ENCODE peak calls at places on chromosomes 12 and 14, in seven cellular contexts. I, O, Z, G, J, L and U are unnamed samples. For H3K27me3, the result is how much of the 10 kb centered on the place peaks cover.

GRCh38 chr14:64253672-64254071 is 40.5 kb downstream of the ESR2 start:
- DNase-seq in I (no peak), O (no peak), Z (no peak), G (peak), J (no peak), L (no peak), U (no peak)

GRCh38 chr12:12839886-12840285 is 26.7 kb downstream of the DDX47 start:
- DNase-seq in I (peak), O (no peak), Z (peak), G (peak), J (peak), L (peak), U (no peak)

GRCh38 chr12:68530965-68531364 is 79.7 kb upstream of the RAP1B start:
- DNase-seq in I (no peak), O (no peak), Z (no peak), G (peak), J (peak), L (peak), U (no peak)

GRCh38 chr14:29749327-29749726 is 178.3 kb downstream of the PRKD1 start:
- DNase-seq in I (no peak), O (no peak), Z (no peak), G (peak), J (no peak), L (no peak), U (no peak)

GRCh38 chr12:54592316-54592715 is 3.9 kb upstream of the PPP1R1A start:
- DNase-seq in I (no peak), O (no peak), Z (no peak), G (peak), J (no peak), L (no peak), U (peak)

GRCh38 chr12:125533434-125534029 is 468.3 kb downstream of the AACS start:
- DNase-seq in I (no peak), O (peak), Z (peak), G (no peak), J (peak), L (no peak), U (peak)

GRCh38 chr12:93019240-93019910 is 90.3 kb upstream of the EEA1 start:
- DNase-seq in I (no peak), O (no peak), Z (no peak), G (no peak), J (no peak), L (no peak), U (no peak)

GRCh38 chr12:93751864-93752610 is 74.9 kb downstream of the CRADD start:
- DNase-seq in I (no peak), O (no peak), Z (no peak), G (peak), J (no peak), L (no peak), U (no peak)

GRCh38 chr12:116169071-116169470 is 108.4 kb downstream of the MED13L start:
- DNase-seq in I (no peak), O (no peak), Z (no peak), G (no peak), J (no peak), L (no peak), U (no peak)

GRCh38 chr12:104164635-104165034 is 26.6 kb upstream of the NFYB start:
- DNase-seq in I (no peak), O (no peak), Z (no peak), G (no peak), J (no peak), L (no peak), U (no peak)

GRCh38 chr12:5872745-5873144 is 72.3 kb downstream of the ANO2 start:
- DNase-seq in I (peak), O (no peak), Z (no peak), G (peak), J (no peak), L (no peak), U (no peak)

GRCh38 chr12:33427071-33427470 is 12.5 kb downstream of the SYT10 start:
- DNase-seq in I (no peak), O (no peak), Z (no peak), G (no peak), J (no peak), L (no peak), U (peak)
- TF ChIP-seq CTCF in I (no peak), O (no peak), Z (no peak), G (no peak), J (no peak), L (no peak), U (no peak)

GRCh38 chr14:96237641-96238040 is 18.4 kb upstream of the BDKRB1 start:
- DNase-seq in I (no peak), O (no peak), Z (no peak), G (no peak), J (no peak), L (no peak), U (no peak)
- H3K27me3 ChIP-seq in I (under half), O (under half), Z (under half), G (under half), J (under half), L (under half), U (under half)

DNA sequence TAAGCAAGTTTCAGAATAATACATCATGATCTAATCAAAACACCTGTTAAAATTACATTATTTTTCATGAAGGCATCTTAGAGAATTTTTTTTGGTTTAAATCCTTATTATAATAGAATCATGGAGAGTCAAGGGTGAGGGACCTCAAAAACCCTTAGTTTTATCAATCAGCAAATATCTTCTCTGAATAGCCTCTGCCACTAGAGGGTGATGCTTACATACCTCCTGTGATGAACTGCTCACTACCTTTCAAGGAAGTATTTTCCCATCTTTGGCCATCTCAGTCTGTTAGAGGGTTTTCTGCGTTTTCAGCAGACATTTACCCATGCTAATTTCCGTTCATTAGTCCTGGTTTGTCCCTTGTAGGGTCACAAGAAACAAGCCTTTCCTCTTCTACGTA is 200.2 kb downstream of the TRHDE start:
- DNase-seq in I (no peak), O (no peak), Z (no peak), G (no peak), J (no peak), L (no peak), U (no peak)
- TF ChIP-seq CTCF in I (no peak), O (no peak), Z (no peak), G (no peak), J (peak), L (no peak), U (no peak)

GRCh38 chr14:94768521-94769412 is 1.1 kb downstream of the GSC start:
- DNase-seq in I (no peak), O (peak), Z (no peak), G (no peak), J (no peak), L (peak), U (peak)
- H3K27me3 ChIP-seq in I (under half), O (under half), Z (half or more), G (half or more), J (under half), L (half or more), U (half or more)

GRCh38 chr14:102249041-102249440 is 55.9 kb downstream of the MOK start:
- DNase-seq in I (no peak), O (no peak), Z (no peak), G (peak), J (no peak), L (no peak), U (no peak)
- TF ChIP-seq CTCF in I (no peak), O (no peak), Z (no peak), G (no peak), J (no peak), L (no peak), U (no peak)